ENCODE peak calls at places on chromosomes 16 and 17, in ten cellular contexts. One of them, this sample, is unnamed.

GRCh38 chr17:31112001-31112661 is 17.4 kb downstream of the NF1 start:
- DNase-seq in ecto neural progenitor cell: no peak
- DNase-seq in mammary epithelial cell: peak; percentile 46
- DNase-seq in cardiac septum: no peak
- DNase-seq in heart left ventricle: no peak
- DNase-seq in ELF-1: no peak
- DNase-seq in HuH-7.5: no peak
- DNase-seq in NCI-H1092: no peak
- DNase-seq in body of pancreas: no peak
- DNase-seq in ovary: no peak
- DNase-seq in this sample: no peak

GRCh38 chr16:15434079-15434424 is 336 bp upstream of the BMERB1 start:
- DNase-seq in ecto neural progenitor cell: peak; percentile 46
- DNase-seq in mammary epithelial cell: no peak
- DNase-seq in cardiac septum: no peak
- DNase-seq in heart left ventricle: no peak
- DNase-seq in ELF-1: no peak
- DNase-seq in HuH-7.5: no peak
- DNase-seq in NCI-H1092: no peak
- DNase-seq in body of pancreas: no peak
- DNase-seq in ovary: no peak
- DNase-seq in this sample: no peak

GRCh38 chr17:63171428-63172205 is 205.6 kb downstream of the TANC2 start:
- DNase-seq in ecto neural progenitor cell: no peak
- DNase-seq in mammary epithelial cell: peak; percentile 32
- DNase-seq in cardiac septum: no peak
- DNase-seq in heart left ventricle: no peak
- DNase-seq in ELF-1: no peak
- DNase-seq in HuH-7.5: no peak
- DNase-seq in NCI-H1092: no peak
- DNase-seq in body of pancreas: no peak
- DNase-seq in ovary: no peak
- DNase-seq in this sample: no peak

GRCh38 chr17:15510361-15510760 is 42.9 kb upstream of the CDRT4 start:
- DNase-seq in ecto neural progenitor cell: no peak
- DNase-seq in mammary epithelial cell: peak; percentile 50
- DNase-seq in cardiac septum: no peak
- DNase-seq in heart left ventricle: no peak
- DNase-seq in ELF-1: no peak
- DNase-seq in HuH-7.5: no peak
- DNase-seq in NCI-H1092: no peak
- DNase-seq in body of pancreas: no peak
- DNase-seq in ovary: no peak
- DNase-seq in this sample: peak; percentile 44

GRCh38 chr17:47717261-47717697 is 15.8 kb upstream of the TBX21 start:
- DNase-seq in ecto neural progenitor cell: no peak
- DNase-seq in mammary epithelial cell: no peak
- DNase-seq in cardiac septum: no peak
- DNase-seq in heart left ventricle: no peak
- DNase-seq in ELF-1: no peak
- DNase-seq in HuH-7.5: no peak
- DNase-seq in NCI-H1092: no peak
- DNase-seq in body of pancreas: no peak
- DNase-seq in ovary: no peak
- DNase-seq in this sample: no peak

GRCh38 chr16:88703486-88704309 is 2.5 kb downstream of the RNF166 start:
- DNase-seq in ecto neural progenitor cell: no peak
- DNase-seq in mammary epithelial cell: no peak
- DNase-seq in cardiac septum: peak; percentile 87
- DNase-seq in heart left ventricle: peak; percentile 81
- DNase-seq in ELF-1: no peak
- DNase-seq in HuH-7.5: no peak
- DNase-seq in NCI-H1092: no peak
- DNase-seq in body of pancreas: no peak
- DNase-seq in ovary: no peak
- DNase-seq in this sample: peak; percentile 47

GRCh38 chr17:69084911-69085310 is 24.2 kb upstream of the ABCA9 start:
- DNase-seq in ecto neural progenitor cell: no peak
- DNase-seq in mammary epithelial cell: peak; percentile 4
- DNase-seq in cardiac septum: no peak
- DNase-seq in heart left ventricle: no peak
- DNase-seq in ELF-1: peak; percentile 58
- DNase-seq in HuH-7.5: no peak
- DNase-seq in NCI-H1092: no peak
- DNase-seq in body of pancreas: peak; percentile 25
- DNase-seq in ovary: no peak
- DNase-seq in this sample: no peak

GRCh38 chr17:35117984-35118383 is 1.7 kb downstream of the RAD51D start:
- DNase-seq in ecto neural progenitor cell: no peak
- DNase-seq in mammary epithelial cell: peak; percentile 47
- DNase-seq in cardiac septum: no peak
- DNase-seq in heart left ventricle: no peak
- DNase-seq in ELF-1: no peak
- DNase-seq in HuH-7.5: peak; percentile 25
- DNase-seq in NCI-H1092: no peak
- DNase-seq in body of pancreas: no peak
- DNase-seq in ovary: no peak
- DNase-seq in this sample: peak; percentile 35

GRCh38 chr17:12301551-12301950 is 280.9 kb downstream of the MAP2K4 start:
- DNase-seq in ecto neural progenitor cell: no peak
- DNase-seq in mammary epithelial cell: no peak
- DNase-seq in cardiac septum: no peak
- DNase-seq in heart left ventricle: no peak
- DNase-seq in ELF-1: no peak
- DNase-seq in HuH-7.5: no peak
- DNase-seq in NCI-H1092: no peak
- DNase-seq in body of pancreas: no peak
- DNase-seq in ovary: no peak
- DNase-seq in this sample: no peak

GRCh38 chr16:46859719-46860152 is 24.4 kb upstream of the GPT2 start:
- DNase-seq in ecto neural progenitor cell: no peak
- DNase-seq in mammary epithelial cell: peak; percentile 95
- DNase-seq in cardiac septum: no peak
- DNase-seq in heart left ventricle: no peak
- DNase-seq in ELF-1: peak; percentile 60
- DNase-seq in HuH-7.5: no peak
- DNase-seq in NCI-H1092: no peak
- DNase-seq in body of pancreas: no peak
- DNase-seq in ovary: no peak
- DNase-seq in this sample: peak; percentile 91

GRCh38 chr16:24841291-24841690 is 4.5 kb upstream of the SLC5A11 start:
- DNase-seq in ecto neural progenitor cell: no peak
- DNase-seq in mammary epithelial cell: peak; percentile 54
- DNase-seq in cardiac septum: no peak
- DNase-seq in heart left ventricle: no peak
- DNase-seq in ELF-1: no peak
- DNase-seq in HuH-7.5: no peak
- DNase-seq in NCI-H1092: no peak
- DNase-seq in body of pancreas: no peak
- DNase-seq in ovary: no peak
- DNase-seq in this sample: no peak

This sample was measured in Daoy.